ENCODE peak calls at places on chromosome 19, in seven cellular contexts. F, A, S, I, B, P and W are unnamed samples.

GRCh38 chr19:27774337-27774736 is 1438.6 kb downstream of the UQCRFS1 start:
- DNase-seq in F (no peak), S (no peak), P (no peak), A (no peak), B (no peak), I (no peak), W (no peak)

GRCh38 chr19:18364826-18365528 is 21.0 kb upstream of the GDF15 start:
- DNase-seq in P (no peak), A (no peak), I (peak), F (peak), B (no peak), S (no peak), W (peak)

GRCh38 chr19:13026478-13026999 is 31.3 kb downstream of the NFIX start:
- DNase-seq in A (peak), F (no peak), P (no peak), S (no peak), B (peak), I (peak), W (no peak)

GRCh38 chr19:15476334-15476733 is 3.0 kb downstream of the PGLYRP2 start:
- DNase-seq in S (no peak), F (no peak), A (no peak), B (no peak), I (no peak), P (no peak), W (no peak)

GRCh38 chr19:50492303-50493052 is 15.8 kb upstream of the GARIN5A start:
- DNase-seq in B (no peak), P (no peak), A (no peak), F (no peak), I (no peak), S (no peak), W (no peak)

GRCh38 chr19:56221851-56222250 is 19.8 kb downstream of the ZSCAN5C start:
- DNase-seq in P (no peak), B (no peak), F (no peak), A (no peak), S (no peak), I (no peak), W (no peak)

GRCh38 chr19:18306903-18307681 is 15.8 kb downstream of the LSM4 start:
- DNase-seq in B (no peak), S (no peak), P (no peak), A (no peak), I (no peak), F (no peak), W (no peak)

GRCh38 chr19:32287811-32288227 is 57.6 kb upstream of the ZNF507 start:
- DNase-seq in A (no peak), S (peak), B (no peak), I (peak), F (peak), P (no peak), W (peak)

GRCh38 chr19:14150041-14150769 is 13.8 kb upstream of the ASF1B start:
- DNase-seq in A (no peak), B (no peak), S (no peak), I (no peak), P (no peak), F (no peak), W (no peak)

GRCh38 chr19:30119180-30119920 is 177.3 kb downstream of the URI1 start:
- DNase-seq in I (no peak), F (no peak), B (no peak), A (no peak), S (no peak), P (no peak), W (no peak)

GRCh38 chr19:11373166-11373884 is 1.1 kb upstream of the SWSAP1 start:
- DNase-seq in P (no peak), I (peak), F (no peak), A (peak), B (peak), S (no peak), W (no peak)

GRCh38 chr19:50314724-50315700 is 14.2 kb downstream of the KCNC3 start:
- DNase-seq in S (no peak), A (no peak), B (no peak), P (no peak), I (no peak), F (no peak), W (no peak)

GRCh38 chr19:18097993-18098890 is 664 bp downstream of the MAST3 start:
- DNase-seq in A (no peak), S (no peak), B (no peak), I (no peak), P (no peak), F (no peak), W (no peak)

GRCh38 chr19:40612831-40613668 is 11.9 kb downstream of the LTBP4 start:
- DNase-seq in F (peak), P (peak), S (no peak), I (peak), B (no peak), A (no peak), W (no peak)

GRCh38 chr19:17555929-17556813 is 722 bp downstream of the COLGALT1 start:
- DNase-seq in B (no peak), F (peak), I (peak), S (no peak), A (no peak), P (peak), W (peak)

GRCh38 chr19:29634002-29634401 is 27.9 kb downstream of the POP4 start:
- DNase-seq in A (no peak), P (no peak), F (no peak), I (no peak), B (no peak), S (no peak), W (no peak)

GRCh38 chr19:22595918-22596341 is 38.2 kb upstream of the ZNF492 start:
- DNase-seq in A (no peak), P (no peak), I (no peak), B (no peak), F (peak), S (no peak), W (no peak)

GRCh38 chr19:10009269-10009665 is 1.0 kb downstream of the COL5A3 start:
- DNase-seq in A (no peak), I (peak), B (no peak), F (peak), S (no peak), P (no peak), W (no peak)

GRCh38 chr19:16814526-16815100 is 14.6 kb upstream of the SIN3B start:
- DNase-seq in F (no peak), B (no peak), P (no peak), I (peak), A (no peak), S (no peak), W (no peak)

GRCh38 chr19:35341565-35342225 is 6.0 kb upstream of the FFAR1 start:
- DNase-seq in F (no peak), S (no peak), B (no peak), A (no peak), P (no peak), I (no peak), W (no peak)

GRCh38 chr19:45782820-45783785 is 813 bp upstream of the DMPK start:
- DNase-seq in F (no peak), B (no peak), S (no peak), A (no peak), P (no peak), I (peak), W (peak)

GRCh38 chr19:15911599-15912237 is 13.8 kb upstream of the CYP4F2 start:
- DNase-seq in I (no peak), A (no peak), B (no peak), S (no peak), P (no peak), F (no peak), W (no peak)

GRCh38 chr19:16202320-16203255 is 4.9 kb downstream of the AP1M1 start:
- DNase-seq in S (no peak), I (no peak), B (no peak), F (no peak), A (no peak), P (no peak), W (no peak)

GRCh38 chr19:56885173-56885679 is 44.7 kb upstream of the PEG3 start:
- DNase-seq in A (no peak), I (no peak), S (no peak), F (no peak), B (no peak), P (no peak), W (no peak)

GRCh38 chr19:30535011-30535410 is 162.8 kb downstream of the ZNF536 start:
- DNase-seq in P (no peak), F (no peak), S (no peak), B (no peak), A (no peak), I (no peak), W (no peak)

GRCh38 chr19:37963190-37963947 is 56.4 kb downstream of the SIPA1L3 start:
- DNase-seq in P (no peak), A (no peak), B (no peak), S (no peak), I (peak), F (no peak), W (no peak)

GRCh38 chr19:18135712-18136584 is 17.0 kb upstream of the PIK3R2 start:
- DNase-seq in P (no peak), B (no peak), I (no peak), A (no peak), F (no peak), S (no peak), W (no peak)

GRCh38 chr19:8695501-8695900 is 3.1 kb downstream of the ACTL9 start:
- DNase-seq in A (no peak), I (no peak), S (no peak), B (no peak), P (no peak), F (no peak), W (no peak)